ENCODE peak calls at places on chromosomes 2 and 18, in seven cellular contexts. B is neural progenitor cell, I is hepatocyte, X is OCI-LY7, K is GM23338, H is HCT116, F is PC-3. G is an unnamed sample.

GRCh38 chr18:32974421-32975165 is 201.8 kb upstream of the KLHL14 start:
- DNase-seq in B (no peak), H (no peak), I (no peak), F (no peak), X (peak), K (peak), G (no peak)

GRCh38 chr2:101733257-101733993 is 35.9 kb downstream of the MAP4K4 start:
- DNase-seq in K (no peak), B (no peak), F (no peak), I (no peak), X (no peak), H (no peak), G (no peak)

GRCh38 chr2:33494877-33495641 is 18.6 kb downstream of the RASGRP3 start:
- DNase-seq in H (no peak), X (no peak), I (no peak), F (peak), B (no peak), K (no peak), G (no peak)

GRCh38 chr18:2848145-2848878 is 1.5 kb downstream of the EMILIN2 start:
- DNase-seq in F (no peak), K (no peak), X (no peak), H (no peak), B (no peak), I (no peak), G (no peak)

GRCh38 chr2:43086451-43087221 is 139.8 kb downstream of the ZFP36L2 start:
- DNase-seq in B (peak), F (peak), H (peak), I (peak), X (no peak), K (peak), G (no peak)

GRCh38 chr2:188576657-188577056 is 285.0 kb downstream of the GULP1 start:
- DNase-seq in X (no peak), K (no peak), I (no peak), B (no peak), H (no peak), F (no peak), G (no peak)

GRCh38 chr18:7021994-7022840 is 95.4 kb downstream of the LAMA1 start:
- DNase-seq in F (peak), K (no peak), I (peak), H (peak), X (peak), B (peak), G (peak)

GRCh38 chr18:6328624-6329016 is 86.1 kb downstream of the L3MBTL4 start:
- DNase-seq in I (no peak), X (no peak), K (no peak), F (peak), B (no peak), H (no peak), G (no peak)

GRCh38 chr2:233062447-233062842 is 2.3 kb downstream of the INPP5D start:
- DNase-seq in B (no peak), I (no peak), X (no peak), F (no peak), H (no peak), K (no peak), G (no peak)

GRCh38 chr2:72863046-72863445 is 24.2 kb upstream of the SPR start:
- DNase-seq in B (peak), H (no peak), I (no peak), K (peak), F (no peak), X (no peak), G (no peak)

GRCh38 chr2:71548589-71549485 is 95.5 kb downstream of the DYSF start:
- DNase-seq in H (peak), F (peak), X (peak), B (peak), K (peak), I (peak), G (peak)

GRCh38 chr2:152466041-152466440 is 131.1 kb downstream of the FMNL2 start:
- DNase-seq in X (no peak), I (peak), F (peak), K (no peak), B (no peak), H (no peak), G (no peak)
- TF ChIP-seq EZH2phosphoT487 in X (no peak), I (no peak), F (no peak), K (no peak), B (no peak), H (no peak), G (no peak)

GRCh38 chr2:222753251-222753824 is 81.9 kb downstream of the MOGAT1 start:
- DNase-seq in B (peak), H (no peak), F (peak), X (no peak), I (peak), K (no peak), G (no peak)

GRCh38 chr2:222754324-222754723 is 82.9 kb downstream of the MOGAT1 start:
- DNase-seq in I (no peak), B (no peak), F (no peak), X (no peak), H (no peak), K (no peak), G (no peak)

GRCh38 chr2:222760301-222760897 is 88.9 kb downstream of the MOGAT1 start:
- DNase-seq in X (no peak), K (no peak), F (no peak), B (peak), I (no peak), H (no peak), G (no peak)

GRCh38 chr2:222756362-222756831 is 84.9 kb downstream of the MOGAT1 start:
- DNase-seq in X (no peak), K (no peak), H (no peak), F (peak), B (peak), I (no peak), G (no peak)

GRCh38 chr2:222756951-222757645 is 85.6 kb downstream of the MOGAT1 start:
- DNase-seq in H (peak), F (peak), K (no peak), B (no peak), X (no peak), I (peak), G (no peak)
- TF ChIP-seq EZH2phosphoT487 in H (no peak), F (no peak), K (no peak), B (no peak), X (no peak), I (no peak), G (no peak)

GRCh38 chr2:163259489-163259888 is 420.9 kb upstream of the KCNH7 start:
- DNase-seq in H (no peak), B (no peak), F (no peak), I (no peak), X (no peak), K (no peak), G (no peak)
- TF ChIP-seq EZH2phosphoT487 in H (no peak), B (no peak), F (no peak), I (no peak), X (no peak), K (no peak), G (no peak)

GRCh38 chr2:142865924-142866323 is 11.5 kb upstream of the KYNU start:
- DNase-seq in B (no peak), H (no peak), F (no peak), I (no peak), X (peak), K (no peak), G (peak)
- TF ChIP-seq EZH2phosphoT487 in B (no peak), H (no peak), F (no peak), I (no peak), X (no peak), K (no peak), G (no peak)

GRCh38 chr18:42861259-42861658 is 254.2 kb downstream of the RIT2 start:
- DNase-seq in B (no peak), F (no peak), H (no peak), K (no peak), X (no peak), I (no peak), G (no peak)

GRCh38 chr18:42854558-42854957 is 260.9 kb downstream of the RIT2 start:
- DNase-seq in X (no peak), I (no peak), H (no peak), B (no peak), F (no peak), K (no peak), G (no peak)

GRCh38 chr18:42860011-42860410 is 255.5 kb downstream of the RIT2 start:
- DNase-seq in I (peak), F (no peak), K (no peak), H (no peak), B (no peak), X (no peak), G (no peak)
- TF ChIP-seq EZH2phosphoT487 in I (no peak), F (no peak), K (no peak), H (no peak), B (no peak), X (no peak), G (no peak)

DNA sequence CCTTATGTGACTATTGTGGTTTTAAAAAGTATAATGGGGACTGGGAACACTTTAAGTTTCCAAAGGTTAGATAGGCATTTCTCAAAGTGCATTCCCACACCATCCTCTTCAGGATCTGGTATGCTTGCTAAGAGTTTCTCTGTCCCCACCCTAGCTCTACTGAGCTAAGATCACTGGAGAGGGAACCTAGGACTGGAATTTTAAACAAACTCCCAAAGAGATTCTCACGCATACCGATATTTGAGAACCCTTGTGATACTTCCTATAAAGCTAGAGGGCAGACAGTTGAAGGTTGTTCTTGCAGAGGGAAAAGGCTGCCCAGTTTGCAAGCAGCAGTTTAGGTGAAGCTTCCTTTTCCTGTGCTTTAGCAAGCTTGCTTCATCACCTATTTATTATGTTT is 3.7 kb downstream of the CNRIP1 start:
- DNase-seq in H (no peak), I (no peak), K (peak), X (peak), F (no peak), B (no peak), G (no peak)
- TF ChIP-seq EZH2phosphoT487 in H (no peak), I (no peak), K (no peak), X (no peak), F (no peak), B (no peak), G (no peak)

GRCh38 chr2:23505218-23505983 is 120.4 kb downstream of the KLHL29 start:
- DNase-seq in B (no peak), H (no peak), K (no peak), I (no peak), X (no peak), F (no peak), G (no peak)
- TF ChIP-seq EZH2phosphoT487 in B (no peak), H (no peak), K (no peak), I (no peak), X (no peak), F (no peak), G (no peak)